ENCODE peak calls at places on chromosomes 3 and 15, in six cellular contexts. O is CD8-positive, alpha-beta memory T cell; L is testis; Y is transverse colon; F is WERI-Rb-1; M is cardiac muscle cell. U is an unnamed sample. For H3K9me3, the result is how much of the 10 kb centered on the place peaks cover.

GRCh38 chr3:172456404-172456803 is 8.1 kb upstream of the GHSR start:
- DNase-seq in M (no peak), Y (no peak), L (no peak), O (no peak), F (no peak), U (no peak)

GRCh38 chr15:51688863-51689262 is 7.6 kb downstream of the SCG3 start:
- DNase-seq in F (no peak), Y (no peak), M (no peak), L (no peak), O (no peak), U (no peak)

GRCh38 chr3:98259707-98260106 is 4.3 kb upstream of the OR5H6 start:
- DNase-seq in F (peak), Y (no peak), M (no peak), O (no peak), L (no peak), U (no peak)

GRCh38 chr3:18559323-18559972 is 134.3 kb upstream of the SATB1 start:
- DNase-seq in L (peak), F (peak), M (peak), O (peak), Y (peak), U (peak)

GRCh38 chr3:111667621-111668239 is 72.6 kb upstream of the ZBED2 start:
- DNase-seq in L (peak), Y (peak), O (peak), M (peak), F (no peak), U (no peak)

GRCh38 chr3:149765762-149766334 is 13.6 kb upstream of the COMMD2 start:
- DNase-seq in Y (no peak), F (no peak), O (no peak), L (no peak), M (peak), U (no peak)

GRCh38 chr15:78625621-78626280 is 5.0 kb upstream of the CHRNA3 start:
- DNase-seq in F (peak), M (no peak), Y (no peak), O (no peak), L (no peak), U (peak)

GRCh38 chr15:81296673-81297072 is 27.3 kb downstream of the STARD5 start:
- DNase-seq in F (no peak), M (no peak), Y (peak), O (peak), L (peak), U (peak)

GRCh38 chr15:56798639-56799038 is 65.3 kb upstream of the ZNF280D start:
- DNase-seq in L (no peak), O (no peak), F (no peak), M (no peak), Y (no peak), U (no peak)

GRCh38 chr3:72310028-72310987 is 525.4 kb upstream of the PROK2 start:
- DNase-seq in F (no peak), O (no peak), Y (peak), L (no peak), M (peak), U (peak)

GRCh38 chr15:98526094-98526493 is 122.2 kb upstream of the IGF1R start:
- DNase-seq in L (no peak), M (no peak), Y (no peak), F (no peak), O (no peak), U (no peak)

GRCh38 chr15:98523912-98524255 is 124.5 kb upstream of the IGF1R start:
- DNase-seq in O (no peak), F (no peak), M (no peak), L (no peak), Y (no peak), U (no peak)

GRCh38 chr15:98524838-98525540 is 123.3 kb upstream of the IGF1R start:
- DNase-seq in O (no peak), L (no peak), Y (no peak), F (no peak), M (no peak), U (no peak)

GRCh38 chr15:98525625-98526024 is 122.7 kb upstream of the IGF1R start:
- DNase-seq in L (peak), M (peak), Y (no peak), O (no peak), F (no peak), U (no peak)

DNA sequence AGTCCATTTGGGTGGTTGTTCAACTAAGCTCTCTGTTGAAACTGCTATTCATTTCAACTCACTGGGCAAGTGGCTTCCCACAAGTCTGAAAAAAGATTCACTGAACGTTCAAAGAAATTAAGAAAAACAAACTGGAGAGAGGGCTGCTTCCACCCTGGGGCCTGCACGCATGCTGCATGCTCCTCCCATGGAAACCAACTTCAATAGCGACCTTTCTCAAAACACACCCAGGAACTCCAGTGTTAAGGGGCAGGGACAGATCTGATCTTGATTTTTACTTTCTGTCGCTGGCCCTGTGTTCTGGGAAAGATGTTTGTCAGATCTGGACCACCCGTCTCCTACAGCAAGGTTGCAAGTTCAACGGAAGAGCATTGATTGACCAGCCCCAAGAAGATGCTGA is 124.1 kb upstream of the IGF1R start:
- DNase-seq in Y (no peak), L (no peak), O (no peak), F (no peak), M (no peak), U (no peak)
- H3K4me3 ChIP-seq in Y (no peak), L (no peak), O (no peak), F (no peak), M (no peak), U (no peak)

GRCh38 chr3:127016043-127016343 is 33.1 kb downstream of the PLXNA1 start:
- DNase-seq in F (no peak), L (peak), O (no peak), M (no peak), Y (no peak), U (no peak)
- H3K27ac ChIP-seq in F (no peak), L (no peak), O (no peak), M (no peak), Y (no peak), U (no peak)

GRCh38 chr3:118011910-118012309 is 1022.7 kb downstream of the IGSF11 start:
- DNase-seq in M (no peak), L (no peak), Y (no peak), O (no peak), F (no peak), U (no peak)
- H3K9me3 ChIP-seq in M (under half), L (under half), Y (under half), O (under half), F (under half), U (under half)

GRCh38 chr15:45454825-45455224 is 67.7 kb downstream of the SLC30A4 start:
- DNase-seq in Y (peak), M (peak), L (peak), O (peak), F (no peak), U (peak)
- H3K4me3 ChIP-seq in Y (no peak), M (no peak), L (no peak), O (peak), F (no peak), U (no peak)

GRCh38 chr3:80152692-80153091 is 384.9 kb upstream of the ROBO1 start:
- DNase-seq in Y (no peak), O (no peak), L (no peak), M (no peak), F (no peak), U (no peak)
- H3K27ac ChIP-seq in Y (no peak), O (no peak), L (no peak), M (no peak), F (no peak), U (no peak)

GRCh38 chr15:25054329-25054728 is 99.5 kb downstream of the SNRPN start:
- DNase-seq in F (no peak), Y (no peak), L (no peak), O (no peak), M (no peak), U (no peak)
- H3K9me3 ChIP-seq in F (half or more), Y (half or more), L (under half), O (half or more), M (under half), U (under half)